ENCODE peak calls at places on chromosome 2, in five cellular contexts. T is activated effector memory CD4-positive, alpha-beta T cell treated with anti-CD3 and anti-CD28 coated beads, Interleukin-2, amount 50 U/mL, for 16 hours; C is T47D; W is HuH-7.5; S is NCI-H1105 treated with DMSO at 0.1 percent for 48 hours. Y is an unnamed sample.

GRCh38 chr2:118865106-118865505 is 17.7 kb upstream of the EN1 start:
- DNase-seq in S (peak; percentile 44), W (peak; percentile 68), T (no peak), C (peak; percentile 55), Y (no peak)

GRCh38 chr2:162312853-162313252 is 5.6 kb downstream of the IFIH1 start:
- DNase-seq in C (no peak), T (no peak), S (no peak), W (no peak), Y (no peak)

GRCh38 chr2:75424936-75425619 is 135.7 kb downstream of the EVA1A start:
- DNase-seq in S (no peak), W (no peak), T (no peak), C (no peak), Y (no peak)

GRCh38 chr2:120346667-120347358 is 877 bp downstream of the INHBB start:
- DNase-seq in W (no peak), T (no peak), S (peak; percentile 32), C (peak; percentile 55), Y (no peak)

GRCh38 chr2:17636989-17637906 is 96.8 kb downstream of the VSNL1 start:
- DNase-seq in C (no peak), T (no peak), S (no peak), W (no peak), Y (no peak)

GRCh38 chr2:172588931-172589330 is 33.0 kb downstream of the PDK1 start:
- DNase-seq in S (no peak), W (no peak), T (no peak), C (no peak), Y (no peak)

GRCh38 chr2:207330912-207331311 is 165.2 kb upstream of the KLF7 start:
- DNase-seq in T (peak; percentile 78), C (no peak), S (no peak), W (no peak), Y (peak; percentile 88)

GRCh38 chr2:62071760-62072680 is 123.9 kb upstream of the B3GNT2 start:
- DNase-seq in T (no peak), C (peak; percentile 1), W (no peak), S (no peak), Y (no peak)

Y was measured in BJ.